ENCODE peak calls at places on chromosomes 12 and 14, in six cellular contexts. One of them, this sample, is unnamed.
A peak's percentile ranks its signal among the peaks of the same experiment; 100 is the strongest.

GRCh38 chr12:96401061-96401871 is 1.0 kb upstream of the CDK17 start:
- DNase-seq in neuronal stem cell: no peak
- DNase-seq in lower lobe of right lung: no peak
- DNase-seq in PC-3: peak; percentile 81
- DNase-seq in GM23248: peak; percentile 88
- DNase-seq in PC-9: peak; percentile 28
- DNase-seq in this sample: peak; percentile 24

GRCh38 chr12:48750769-48751356 is 34.4 kb upstream of the CCNT1 start:
- DNase-seq in PC-3: peak; percentile 35
- DNase-seq in PC-9: no peak
- DNase-seq in neuronal stem cell: no peak
- DNase-seq in lower lobe of right lung: no peak
- DNase-seq in GM23248: peak; percentile 64
- DNase-seq in this sample: no peak

GRCh38 chr14:92645841-92646478 is 102.5 kb downstream of the LGMN start:
- DNase-seq in PC-9: no peak
- DNase-seq in GM23248: peak; percentile 90
- DNase-seq in lower lobe of right lung: no peak
- DNase-seq in neuronal stem cell: no peak
- DNase-seq in PC-3: peak; percentile 77
- DNase-seq in this sample: no peak

GRCh38 chr12:9701380-9702154 is 31.3 kb downstream of the CLECL1 start:
- DNase-seq in GM23248: no peak
- DNase-seq in lower lobe of right lung: no peak
- DNase-seq in PC-9: no peak
- DNase-seq in PC-3: no peak
- DNase-seq in neuronal stem cell: no peak
- DNase-seq in this sample: no peak

GRCh38 chr14:89284368-89285058 is 132.5 kb downstream of the FOXN3 start:
- DNase-seq in lower lobe of right lung: no peak
- DNase-seq in PC-9: peak; percentile 3
- DNase-seq in GM23248: peak; percentile 92
- DNase-seq in PC-3: no peak
- DNase-seq in neuronal stem cell: no peak
- DNase-seq in this sample: no peak

GRCh38 chr12:63857771-63858670 is 13.5 kb downstream of the SRGAP1 start:
- DNase-seq in GM23248: peak; percentile 49
- DNase-seq in neuronal stem cell: no peak
- DNase-seq in PC-3: no peak
- DNase-seq in lower lobe of right lung: no peak
- DNase-seq in PC-9: no peak
- DNase-seq in this sample: peak; percentile 50

GRCh38 chr14:104732355-104732804 is 8.4 kb downstream of the ADSS1 start:
- DNase-seq in PC-3: no peak
- DNase-seq in PC-9: peak; percentile 72
- DNase-seq in GM23248: no peak
- DNase-seq in neuronal stem cell: no peak
- DNase-seq in lower lobe of right lung: peak; percentile 85
- DNase-seq in this sample: no peak

GRCh38 chr12:53952335-53952694 is 2.4 kb upstream of the HOXC12 start:
- DNase-seq in lower lobe of right lung: no peak
- DNase-seq in neuronal stem cell: no peak
- DNase-seq in GM23248: peak; percentile 46
- DNase-seq in PC-3: no peak
- DNase-seq in PC-9: no peak
- DNase-seq in this sample: no peak

GRCh38 chr14:101291390-101291789 is 269.9 kb upstream of the DIO3 start:
- DNase-seq in lower lobe of right lung: no peak
- DNase-seq in PC-3: no peak
- DNase-seq in neuronal stem cell: no peak
- DNase-seq in PC-9: no peak
- DNase-seq in GM23248: no peak
- DNase-seq in this sample: no peak

GRCh38 chr12:67854351-67854750 is 134.9 kb upstream of the IFNG-AS1 start:
- DNase-seq in neuronal stem cell: no peak
- DNase-seq in PC-9: no peak
- DNase-seq in lower lobe of right lung: no peak
- DNase-seq in GM23248: peak; percentile 30
- DNase-seq in PC-3: no peak
- DNase-seq in this sample: no peak

GRCh38 chr14:104933721-104934379 is 9.2 kb downstream of the PLD4 start:
- DNase-seq in PC-3: no peak
- DNase-seq in PC-9: no peak
- DNase-seq in GM23248: no peak
- DNase-seq in lower lobe of right lung: peak; percentile 30
- DNase-seq in neuronal stem cell: peak; percentile 45
- DNase-seq in this sample: no peak

GRCh38 chr12:91142184-91142583 is 30.9 kb upstream of the LUM start:
- DNase-seq in GM23248: peak; percentile 24
- DNase-seq in neuronal stem cell: no peak
- DNase-seq in PC-9: no peak
- DNase-seq in lower lobe of right lung: no peak
- DNase-seq in PC-3: no peak
- DNase-seq in this sample: peak; percentile 11

GRCh38 chr14:26328766-26329165 is 269.1 kb downstream of the NOVA1 start:
- DNase-seq in PC-3: no peak
- DNase-seq in lower lobe of right lung: no peak
- DNase-seq in PC-9: no peak
- DNase-seq in neuronal stem cell: no peak
- DNase-seq in GM23248: no peak
- DNase-seq in this sample: no peak

GRCh38 chr14:90399541-90400444 is 3.0 kb downstream of the CALM1 start:
- DNase-seq in PC-9: peak; percentile 58
- DNase-seq in lower lobe of right lung: peak; percentile 93
- DNase-seq in neuronal stem cell: peak; percentile 81
- DNase-seq in GM23248: peak; percentile 97
- DNase-seq in PC-3: peak; percentile 96
- DNase-seq in this sample: peak; percentile 78

GRCh38 chr12:45223868-45224267 is 8.0 kb downstream of the ANO6 start:
- DNase-seq in GM23248: no peak
- DNase-seq in lower lobe of right lung: no peak
- DNase-seq in PC-9: no peak
- DNase-seq in PC-3: no peak
- DNase-seq in neuronal stem cell: no peak
- DNase-seq in this sample: no peak

GRCh38 chr14:96267336-96267735 is 11.3 kb downstream of the BDKRB1 start:
- DNase-seq in neuronal stem cell: no peak
- DNase-seq in GM23248: peak; percentile 71
- DNase-seq in PC-3: no peak
- DNase-seq in PC-9: no peak
- DNase-seq in lower lobe of right lung: no peak
- DNase-seq in this sample: peak; percentile 68

GRCh38 chr12:52055781-52056711 is 4.8 kb downstream of the NR4A1 start:
- DNase-seq in PC-9: no peak
- DNase-seq in PC-3: no peak
- DNase-seq in GM23248: no peak
- DNase-seq in lower lobe of right lung: no peak
- DNase-seq in neuronal stem cell: no peak
- DNase-seq in this sample: no peak

GRCh38 chr12:12872139-12872933 is 19.0 kb upstream of the GPRC5A start:
- DNase-seq in PC-3: peak; percentile 96
- DNase-seq in PC-9: peak; percentile 96
- DNase-seq in GM23248: peak; percentile 72
- DNase-seq in neuronal stem cell: no peak
- DNase-seq in lower lobe of right lung: peak; percentile 55
- DNase-seq in this sample: peak; percentile 41

GRCh38 chr14:77469041-77469440 is 11.1 kb downstream of the AHSA1 start:
- DNase-seq in neuronal stem cell: no peak
- DNase-seq in lower lobe of right lung: no peak
- DNase-seq in PC-9: no peak
- DNase-seq in GM23248: no peak
- DNase-seq in PC-3: no peak
- DNase-seq in this sample: no peak

GRCh38 chr14:77470192-77470870 is 12.4 kb downstream of the AHSA1 start:
- DNase-seq in neuronal stem cell: no peak
- DNase-seq in lower lobe of right lung: no peak
- DNase-seq in PC-9: no peak
- DNase-seq in PC-3: no peak
- DNase-seq in GM23248: no peak
- DNase-seq in this sample: no peak

GRCh38 chr14:77469539-77469938 is 11.6 kb downstream of the AHSA1 start:
- DNase-seq in neuronal stem cell: no peak
- DNase-seq in GM23248: no peak
- DNase-seq in PC-3: no peak
- DNase-seq in PC-9: no peak
- DNase-seq in lower lobe of right lung: no peak
- DNase-seq in this sample: no peak

DNA sequence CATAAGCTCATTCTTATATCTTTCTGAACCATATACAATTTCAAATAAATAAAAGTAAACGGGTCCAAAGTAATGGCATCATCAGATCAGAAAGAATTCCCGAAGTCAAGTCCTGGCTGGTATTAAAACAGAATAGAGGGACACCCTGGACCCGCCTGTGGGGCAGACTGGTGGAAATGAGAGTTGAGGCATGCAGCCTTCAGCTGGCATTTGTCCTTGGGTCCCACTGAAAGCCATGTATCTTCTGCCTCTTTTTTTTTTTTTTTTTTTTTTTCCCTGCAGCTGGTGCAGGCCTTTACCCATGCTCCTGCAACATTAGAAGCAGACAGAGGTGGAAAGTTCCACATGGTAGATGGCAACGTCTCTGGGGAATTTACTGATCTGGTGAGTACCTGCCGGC is 9.9 kb downstream of the AHSA1 start:
- DNase-seq in GM23248: no peak
- DNase-seq in PC-3: no peak
- DNase-seq in neuronal stem cell: no peak
- DNase-seq in lower lobe of right lung: no peak
- DNase-seq in PC-9: no peak
- DNase-seq in this sample: no peak
- H3K36me3 ChIP-seq in GM23248: peaks cover 37% of the 10 kb centered on the region
- H3K36me3 ChIP-seq in PC-3: peaks cover 48% of the 10 kb centered on the region
- H3K36me3 ChIP-seq in neuronal stem cell: peaks cover 70% of the 10 kb centered on the region
- H3K36me3 ChIP-seq in lower lobe of right lung: peaks cover 78% of the 10 kb centered on the region
- H3K36me3 ChIP-seq in PC-9: peaks cover 48% of the 10 kb centered on the region
- H3K36me3 ChIP-seq in this sample: peaks cover 21% of the 10 kb centered on the region

GRCh38 chr12:57743769-57744168 is 1.1 kb upstream of the TSPAN31 start:
- DNase-seq in lower lobe of right lung: no peak
- DNase-seq in PC-3: no peak
- DNase-seq in GM23248: no peak
- DNase-seq in PC-9: no peak
- DNase-seq in neuronal stem cell: no peak
- DNase-seq in this sample: no peak
- H3K27me3 ChIP-seq in lower lobe of right lung: peaks cover 14% of the 10 kb centered on the region
- H3K27me3 ChIP-seq in PC-3: peaks cover 12% of the 10 kb centered on the region
- H3K27me3 ChIP-seq in GM23248: peaks cover 16% of the 10 kb centered on the region
- H3K27me3 ChIP-seq in PC-9: no peaks in the 10 kb centered on the region
- H3K27me3 ChIP-seq in neuronal stem cell: peaks cover 4% of the 10 kb centered on the region
- H3K27me3 ChIP-seq in this sample: peaks cover 10% of the 10 kb centered on the region

GRCh38 chr12:126607157-126607556 is 1541.9 kb downstream of the AACS start:
- DNase-seq in neuronal stem cell: no peak
- DNase-seq in lower lobe of right lung: no peak
- DNase-seq in PC-3: no peak
- DNase-seq in GM23248: no peak
- DNase-seq in PC-9: no peak
- DNase-seq in this sample: no peak

GRCh38 chr12:126602611-126603010 is 1537.4 kb downstream of the AACS start:
- DNase-seq in lower lobe of right lung: no peak
- DNase-seq in neuronal stem cell: no peak
- DNase-seq in GM23248: no peak
- DNase-seq in PC-9: no peak
- DNase-seq in PC-3: no peak
- DNase-seq in this sample: no peak

GRCh38 chr12:126608607-126609175 is 1543.5 kb downstream of the AACS start:
- DNase-seq in PC-9: no peak
- DNase-seq in GM23248: no peak
- DNase-seq in neuronal stem cell: no peak
- DNase-seq in lower lobe of right lung: no peak
- DNase-seq in PC-3: no peak
- DNase-seq in this sample: no peak

GRCh38 chr12:126607867-126608266 is 1542.6 kb downstream of the AACS start:
- DNase-seq in GM23248: no peak
- DNase-seq in neuronal stem cell: no peak
- DNase-seq in PC-3: no peak
- DNase-seq in lower lobe of right lung: no peak
- DNase-seq in PC-9: no peak
- DNase-seq in this sample: no peak
- H3K4me3 ChIP-seq in GM23248: no peak overlapping the region
- H3K4me3 ChIP-seq in neuronal stem cell: no peak overlapping the region
- H3K4me3 ChIP-seq in PC-3: no peak overlapping the region
- H3K4me3 ChIP-seq in lower lobe of right lung: no peak overlapping the region
- H3K4me3 ChIP-seq in PC-9: no peak overlapping the region
- H3K4me3 ChIP-seq in this sample: no peak overlapping the region

GRCh38 chr14:102982852-102983470 is 60.5 kb downstream of the AMN start:
- DNase-seq in PC-9: no peak
- DNase-seq in GM23248: no peak
- DNase-seq in PC-3: no peak
- DNase-seq in lower lobe of right lung: no peak
- DNase-seq in neuronal stem cell: no peak
- DNase-seq in this sample: no peak
- H3K36me3 ChIP-seq in PC-9: peaks cover 72% of the 10 kb centered on the region
- H3K36me3 ChIP-seq in GM23248: peaks cover 51% of the 10 kb centered on the region
- H3K36me3 ChIP-seq in PC-3: peaks cover 29% of the 10 kb centered on the region
- H3K36me3 ChIP-seq in lower lobe of right lung: peaks cover 90% of the 10 kb centered on the region
- H3K36me3 ChIP-seq in neuronal stem cell: peaks cover 97% of the 10 kb centered on the region
- H3K36me3 ChIP-seq in this sample: peaks cover 22% of the 10 kb centered on the region

GRCh38 chr12:115599251-115599811 is 678.2 kb downstream of the MED13L start:
- DNase-seq in PC-9: no peak
- DNase-seq in PC-3: no peak
- DNase-seq in lower lobe of right lung: no peak
- DNase-seq in GM23248: peak; percentile 44
- DNase-seq in neuronal stem cell: peak; percentile 38
- DNase-seq in this sample: peak; percentile 22
- H3K27me3 ChIP-seq in PC-9: peaks cover 67% of the 10 kb centered on the region
- H3K27me3 ChIP-seq in PC-3: peaks cover 59% of the 10 kb centered on the region
- H3K27me3 ChIP-seq in lower lobe of right lung: peaks cover 6% of the 10 kb centered on the region
- H3K27me3 ChIP-seq in GM23248: peaks cover 3% of the 10 kb centered on the region
- H3K27me3 ChIP-seq in neuronal stem cell: no peaks in the 10 kb centered on the region
- H3K27me3 ChIP-seq in this sample: no peaks in the 10 kb centered on the region

DNA sequence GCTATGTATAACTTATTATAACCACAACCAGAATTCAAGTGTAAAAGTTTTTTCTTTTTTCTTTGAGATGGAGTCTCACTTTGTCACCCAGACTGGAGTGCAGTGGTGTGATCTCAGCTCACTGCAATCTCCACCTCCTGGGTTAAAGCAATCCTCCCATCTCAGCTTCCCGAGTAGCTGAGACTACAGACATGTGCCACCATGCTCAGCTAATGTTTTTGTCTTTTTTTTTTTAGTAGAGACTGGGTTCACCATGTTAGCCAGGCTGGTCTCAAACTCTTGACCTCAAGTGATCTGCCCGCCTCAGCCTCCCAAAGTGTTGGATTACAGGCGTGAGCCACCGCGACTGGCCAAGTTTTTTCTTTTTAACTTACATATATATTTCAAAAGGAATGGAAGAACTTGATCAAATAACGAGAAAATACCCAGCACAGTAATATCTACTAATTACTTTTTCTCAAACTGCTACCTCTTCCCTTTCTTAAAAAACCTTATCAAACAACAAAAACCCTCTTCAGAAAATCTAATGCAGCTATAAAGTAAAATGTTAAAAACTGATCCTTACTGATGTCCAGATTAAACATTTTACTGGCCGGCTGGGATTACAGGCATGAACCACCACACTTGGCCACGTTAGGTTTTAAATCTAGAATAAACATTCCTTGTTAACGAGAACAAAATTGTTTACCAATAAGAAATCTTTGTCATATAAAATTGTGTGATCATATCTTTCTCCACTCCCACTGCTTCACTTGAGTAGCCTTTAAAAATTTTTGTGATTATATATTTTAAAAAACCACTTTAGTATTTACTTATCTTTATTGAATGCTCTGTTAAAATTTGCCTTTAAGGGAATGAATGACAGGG is 41.3 kb upstream of the WDR89 start:
- DNase-seq in PC-9: no peak
- DNase-seq in neuronal stem cell: no peak
- DNase-seq in GM23248: no peak
- DNase-seq in lower lobe of right lung: no peak
- DNase-seq in PC-3: no peak
- DNase-seq in this sample: no peak
- H3K4me3 ChIP-seq in PC-9: no peak overlapping the region
- H3K4me3 ChIP-seq in neuronal stem cell: no peak overlapping the region
- H3K4me3 ChIP-seq in GM23248: no peak overlapping the region
- H3K4me3 ChIP-seq in lower lobe of right lung: no peak overlapping the region
- H3K4me3 ChIP-seq in PC-3: no peak overlapping the region
- H3K4me3 ChIP-seq in this sample: no peak overlapping the region